ENCODE peak calls at places on chromosomes 11 and 22, in four cellular contexts. B, I, M and D are unnamed samples.

GRCh38 chr22:42892571-42893316 is 35.7 kb upstream of the ARFGAP3 start:
- DNase-seq in B (no peak), M (peak), I (no peak), D (no peak)

GRCh38 chr11:14617241-14618027 is 26.2 kb upstream of the PDE3B start:
- DNase-seq in B (no peak), M (peak), I (no peak), D (no peak)

GRCh38 chr22:24594569-24595120 is 1.8 kb upstream of the LRRC75B start:
- DNase-seq in I (no peak), B (no peak), M (no peak), D (no peak)

GRCh38 chr11:3984896-3985295 is 109.7 kb upstream of the RRM1 start:
- DNase-seq in B (peak), I (peak), M (no peak), D (peak)

GRCh38 chr11:32213223-32213622 is 122.3 kb downstream of the RCN1 start:
- DNase-seq in B (peak), I (no peak), M (peak), D (no peak)

GRCh38 chr22:49209452-49210195 is 618.0 kb downstream of the BRD1 start:
- DNase-seq in B (no peak), M (no peak), I (no peak), D (no peak)

GRCh38 chr11:103970850-103971249 is 65.6 kb upstream of the DDI1 start:
- DNase-seq in B (no peak), I (no peak), M (no peak), D (no peak)

GRCh38 chr22:27310966-27311665 is 490.4 kb downstream of the MN1 start:
- DNase-seq in B (no peak), I (no peak), M (no peak), D (no peak)

GRCh38 chr11:66559141-66559861 is 9.1 kb downstream of the CTSF start:
- DNase-seq in I (no peak), M (no peak), B (peak), D (no peak)

GRCh38 chr11:93330446-93330984 is at the start of gene DEUP1:
- DNase-seq in I (no peak), M (no peak), B (peak), D (no peak)

GRCh38 chr11:114237321-114238280 is 58.6 kb upstream of the NNMT start:
- DNase-seq in I (no peak), B (no peak), M (no peak), D (no peak)

GRCh38 chr11:21260101-21260500 is 590.7 kb downstream of the NELL1 start:
- DNase-seq in B (no peak), M (no peak), I (no peak), D (no peak)

GRCh38 chr11:92453055-92453454 is 228.4 kb downstream of the FAT3 start:
- DNase-seq in I (no peak), M (peak), B (no peak), D (no peak)

GRCh38 chr11:1928891-1929541 is 9.5 kb downstream of the TNNT3 start:
- DNase-seq in B (no peak), I (no peak), M (no peak), D (no peak)

GRCh38 chr11:61133145-61133544 is 28.1 kb downstream of the VPS37C start:
- DNase-seq in B (no peak), M (no peak), I (no peak), D (no peak)

GRCh38 chr11:14587203-14587602 is 56.4 kb upstream of the PDE3B start:
- DNase-seq in M (no peak), I (no peak), B (no peak), D (no peak)

GRCh38 chr22:43060213-43060612 is 29.0 kb downstream of the TTLL1 start:
- DNase-seq in I (peak), B (peak), M (no peak), D (no peak)

GRCh38 chr22:46044718-46045458 is 67.9 kb upstream of the WNT7B start:
- DNase-seq in B (peak), I (no peak), M (no peak), D (no peak)

GRCh38 chr11:830295-831131 is 2.2 kb upstream of the CD151 start:
- DNase-seq in I (no peak), B (peak), M (peak), D (peak)

GRCh38 chr11:73393479-73394415 is 17.5 kb downstream of the RELT start:
- DNase-seq in I (peak), M (peak), B (peak), D (peak)